ENCODE peak calls at places on chromosomes 2 and 18, in ten cellular contexts. Y is HS-27A; C is HT1080; Z is HCT116; R is NCI-H1105; F is LoVo; B is activated CD8-positive, alpha-beta memory T cell treated with anti-CD3 and anti-CD28 coated beads, Interleukin-2, amount 50 U/mL, for 48 hours; T is SW480; Q is CD8-positive, alpha-beta memory T cell; L is NCI-H2171 treated with DMSO at 0.1 percent for 48 hours. O is an unnamed sample.

GRCh38 chr2:206164261-206164862 is 4.7 kb downstream of the EEF1B2 start:
- DNase-seq in F (peak), T (peak), R (peak), Q (no peak), C (peak), Z (no peak), B (no peak), L (peak), Y (no peak), O (peak)

GRCh38 chr2:200258881-200259576 is 47.5 kb upstream of the SPATS2L start:
- DNase-seq in C (no peak), F (no peak), Z (no peak), B (no peak), L (no peak), Q (no peak), Y (no peak), T (no peak), R (no peak), O (no peak)

GRCh38 chr2:23940976-23941605 is 828 bp downstream of the UBXN2A start:
- DNase-seq in Y (no peak), C (no peak), B (no peak), R (no peak), F (peak), T (peak), L (peak), Z (no peak), Q (no peak), O (peak)

GRCh38 chr2:12931211-12931844 is 214.6 kb downstream of the TRIB2 start:
- DNase-seq in C (peak), L (peak), R (peak), T (peak), Z (peak), Y (peak), Q (no peak), F (peak), B (no peak), O (peak)

GRCh38 chr2:58950795-58951462 is 709.8 kb upstream of the FANCL start:
- DNase-seq in L (no peak), Q (no peak), F (no peak), C (no peak), T (no peak), B (no peak), R (no peak), Y (no peak), Z (no peak), O (no peak)

GRCh38 chr18:72871091-72871490 is 3.3 kb upstream of the NETO1 start:
- DNase-seq in B (no peak), Y (no peak), C (peak), Z (no peak), F (no peak), Q (no peak), L (no peak), T (no peak), R (no peak), O (no peak)

GRCh38 chr2:68925298-68925885 is 27.3 kb downstream of the GKN2 start:
- DNase-seq in T (peak), C (peak), F (peak), B (no peak), R (peak), Z (peak), Y (no peak), Q (peak), L (peak), O (peak)

GRCh38 chr18:46222710-46223360 is 118.7 kb downstream of the HAUS1 start:
- DNase-seq in T (no peak), Z (no peak), F (no peak), L (no peak), Y (no peak), Q (no peak), C (no peak), R (no peak), B (no peak), O (no peak)

GRCh38 chr2:127217470-127218325 is 2.4 kb downstream of the CYP27C1 start:
- DNase-seq in R (no peak), Q (no peak), B (no peak), L (no peak), T (peak), C (peak), F (peak), Z (peak), Y (no peak), O (no peak)

GRCh38 chr18:51135795-51136194 is 61.7 kb downstream of the MEX3C start:
- DNase-seq in Z (peak), C (no peak), Y (no peak), B (no peak), T (no peak), Q (no peak), R (no peak), F (no peak), L (no peak), O (peak)

GRCh38 chr2:55961318-55961911 is 37.8 kb upstream of the EFEMP1 start:
- DNase-seq in B (no peak), Z (peak), R (peak), F (peak), T (peak), Y (peak), L (peak), Q (no peak), C (peak), O (peak)

GRCh38 chr2:217662984-217663602 is 339.7 kb downstream of the TNS1 start:
- DNase-seq in T (no peak), R (no peak), C (peak), Y (no peak), F (no peak), Q (no peak), B (no peak), L (no peak), Z (no peak), O (no peak)